ENCODE peak calls at places on chromosome X, in six cellular contexts. U is BJ, X is astrocyte of the spinal cord, J is colonic mucosa, I is GM10248, R is suprapubic skin. Z is an unnamed sample.

GRCh38 chrX:79181401-79181800 is 36.9 kb downstream of the GPR174 start:
- DNase-seq in I (no peak), J (no peak), R (no peak), X (no peak), U (no peak), Z (no peak)

GRCh38 chrX:7242613-7243012 is 94.7 kb upstream of the PUDP start:
- DNase-seq in R (no peak), J (no peak), U (no peak), I (peak), X (no peak), Z (no peak)

GRCh38 chrX:39802354-39802753 is 295.4 kb downstream of the BCOR start:
- DNase-seq in J (no peak), X (no peak), I (no peak), R (no peak), U (no peak), Z (no peak)

GRCh38 chrX:124497386-124497785 is 151.0 kb downstream of the SH2D1A start:
- DNase-seq in X (no peak), J (no peak), R (no peak), I (no peak), U (no peak), Z (no peak)

GRCh38 chrX:104351173-104351769 is 96.5 kb upstream of the ESX1 start:
- DNase-seq in I (no peak), U (peak), X (peak), J (no peak), R (no peak), Z (no peak)

GRCh38 chrX:100512471-100512870 is 72.3 kb upstream of the TNMD start:
- DNase-seq in U (no peak), I (peak), J (no peak), X (peak), R (no peak), Z (no peak)

GRCh38 chrX:110588853-110589252 is 206.8 kb downstream of the CHRDL1 start:
- DNase-seq in R (no peak), U (no peak), X (no peak), I (no peak), J (no peak), Z (no peak)

GRCh38 chrX:71515039-71515398 is 17.9 kb upstream of the OGT start:
- DNase-seq in J (no peak), R (no peak), X (no peak), I (no peak), U (no peak), Z (no peak)

GRCh38 chrX:69238153-69238959 is 73.1 kb upstream of the PJA1 start:
- DNase-seq in U (no peak), R (no peak), X (no peak), I (no peak), J (no peak), Z (no peak)

GRCh38 chrX:118455013-118455412 is 40.6 kb upstream of the DOCK11 start:
- DNase-seq in I (no peak), J (no peak), U (no peak), R (no peak), X (no peak), Z (no peak)

GRCh38 chrX:112043997-112044396 is 38.6 kb downstream of the TRPC5 start:
- DNase-seq in X (no peak), I (no peak), U (no peak), J (no peak), R (no peak), Z (no peak)

GRCh38 chrX:147803948-147804347 is 107.8 kb upstream of the FMR1 start:
- DNase-seq in J (no peak), I (peak), R (no peak), U (no peak), X (peak), Z (no peak)

GRCh38 chrX:71143508-71143907 is 1.1 kb upstream of the NLGN3 start:
- DNase-seq in U (no peak), X (peak), J (peak), I (no peak), R (no peak), Z (no peak)

GRCh38 chrX:114051667-114052315 is 532.1 kb upstream of the HTR2C start:
- DNase-seq in X (no peak), I (no peak), R (no peak), U (no peak), J (no peak), Z (no peak)

GRCh38 chrX:109872021-109872730 is 130.7 kb upstream of the TMEM164 start:
- DNase-seq in R (no peak), X (peak), J (no peak), U (no peak), I (no peak), Z (no peak)

GRCh38 chrX:11899091-11899490 is 141.1 kb downstream of the MSL3 start:
- DNase-seq in R (no peak), I (no peak), U (no peak), X (peak), J (no peak), Z (no peak)

GRCh38 chrX:112784692-112785091 is 55.9 kb downstream of the AMOT start:
- DNase-seq in I (no peak), U (no peak), R (no peak), J (no peak), X (no peak), Z (no peak)

GRCh38 chrX:18674788-18675735 is 3.2 kb upstream of the RS1 start:
- DNase-seq in I (peak), R (peak), X (peak), U (peak), J (peak), Z (peak)

GRCh38 chrX:54230440-54231148 is 47.5 kb upstream of the FAM120C start:
- DNase-seq in J (no peak), X (no peak), R (no peak), I (no peak), U (no peak), Z (no peak)

GRCh38 chrX:24026403-24026801 is 584 bp downstream of the KLHL15 start:
- DNase-seq in J (no peak), X (peak), I (no peak), R (no peak), U (no peak), Z (no peak)

GRCh38 chrX:128800138-128800537 is 723.2 kb downstream of the SMARCA1 start:
- DNase-seq in X (no peak), I (no peak), J (no peak), U (no peak), R (no peak), Z (no peak)

GRCh38 chrX:108945883-108946523 is 209.6 kb upstream of the IRS4 start:
- DNase-seq in R (no peak), I (no peak), J (no peak), X (no peak), U (no peak), Z (peak)

GRCh38 chrX:68895339-68896250 is 66.8 kb downstream of the EFNB1 start:
- DNase-seq in U (no peak), I (no peak), R (no peak), J (peak), X (peak), Z (peak)

GRCh38 chrX:70129811-70130210 is 3.4 kb upstream of the IGBP1 start:
- DNase-seq in I (no peak), X (no peak), J (no peak), U (no peak), R (no peak), Z (no peak)

GRCh38 chrX:11791090-11791489 is 33.1 kb downstream of the MSL3 start:
- DNase-seq in I (no peak), X (no peak), R (no peak), J (no peak), U (no peak), Z (no peak)

GRCh38 chrX:23901805-23902204 is 5.9 kb downstream of the APOO start:
- DNase-seq in R (no peak), U (no peak), J (peak), I (peak), X (peak), Z (no peak)

GRCh38 chrX:50609796-50610195 is 139.2 kb upstream of the DGKK start:
- DNase-seq in U (no peak), I (no peak), R (no peak), X (peak), J (no peak), Z (no peak)

GRCh38 chrX:150635952-150636351 is 57.2 kb upstream of the MTMR1 start:
- DNase-seq in I (peak), U (peak), R (no peak), X (peak), J (no peak), Z (no peak)

GRCh38 chrX:13742397-13743176 is 8.0 kb downstream of the OFD1 start:
- DNase-seq in U (no peak), R (no peak), X (no peak), J (no peak), I (peak), Z (no peak)

GRCh38 chrX:118945921-118946320 is 28.5 kb upstream of the LONRF3 start:
- DNase-seq in R (no peak), J (no peak), I (no peak), X (no peak), U (no peak), Z (no peak)

GRCh38 chrX:23935116-23935515 is 27.3 kb downstream of the CXorf58 start:
- DNase-seq in U (no peak), X (no peak), I (no peak), R (no peak), J (no peak), Z (no peak)

GRCh38 chrX:153854702-153855101 is 24.4 kb upstream of the PDZD4 start:
- DNase-seq in R (no peak), U (no peak), I (no peak), J (no peak), X (no peak), Z (no peak)
- TF ChIP-seq CTCF in R (no peak), U (peak), I (no peak), J (no peak), X (no peak), Z (no peak)

GRCh38 chrX:15930585-15930984 is 76.0 kb upstream of the AP1S2 start:
- DNase-seq in J (no peak), X (peak), R (no peak), I (peak), U (no peak), Z (no peak)
- TF ChIP-seq CTCF in J (no peak), X (peak), R (no peak), I (peak), U (peak), Z (no peak)

GRCh38 chrX:53018627-53019026 is 30.0 kb upstream of the GPR173 start:
- DNase-seq in I (no peak), J (no peak), R (no peak), X (no peak), U (no peak), Z (no peak)
- TF ChIP-seq CTCF in I (no peak), J (no peak), R (no peak), X (no peak), U (no peak), Z (no peak)

GRCh38 chrX:49244207-49244606 is 8.9 kb downstream of the CCDC22 start:
- DNase-seq in J (no peak), U (no peak), I (no peak), X (no peak), R (no peak), Z (no peak)

GRCh38 chrX:49247346-49247745 is 12.1 kb downstream of the CCDC22 start:
- DNase-seq in I (no peak), X (no peak), U (no peak), R (no peak), J (no peak), Z (no peak)

GRCh38 chrX:49247916-49248811 is 12.9 kb downstream of the CCDC22 start:
- DNase-seq in R (no peak), J (no peak), X (no peak), U (no peak), I (no peak), Z (no peak)

GRCh38 chrX:49249071-49249470 is 13.8 kb downstream of the CCDC22 start:
- DNase-seq in R (no peak), U (no peak), J (no peak), I (no peak), X (no peak), Z (no peak)

DNA sequence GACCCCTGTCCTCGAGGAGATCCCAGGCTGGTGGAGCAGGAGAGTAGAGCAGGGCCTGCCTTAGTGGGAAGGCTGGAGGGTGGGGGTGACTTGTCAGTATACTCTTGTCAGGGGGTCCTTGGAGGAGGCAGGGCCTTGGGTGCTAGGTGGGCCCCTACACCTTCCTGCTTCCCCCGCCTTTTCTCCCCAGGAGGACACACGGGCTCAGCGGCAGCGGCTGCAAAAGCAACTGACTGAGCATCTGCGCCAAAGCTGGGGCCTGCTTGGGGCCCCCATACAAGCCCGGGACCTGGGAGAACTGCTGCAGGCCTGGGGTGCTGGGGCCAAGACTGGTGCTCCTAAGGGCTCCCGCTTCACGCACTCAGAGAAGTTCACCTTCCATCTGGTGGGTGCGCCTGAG is 11.3 kb downstream of the CCDC22 start:
- DNase-seq in U (no peak), J (no peak), X (no peak), R (no peak), I (no peak), Z (no peak)
- TF ChIP-seq CTCF in U (no peak), J (no peak), X (no peak), R (no peak), I (no peak), Z (no peak)

DNA sequence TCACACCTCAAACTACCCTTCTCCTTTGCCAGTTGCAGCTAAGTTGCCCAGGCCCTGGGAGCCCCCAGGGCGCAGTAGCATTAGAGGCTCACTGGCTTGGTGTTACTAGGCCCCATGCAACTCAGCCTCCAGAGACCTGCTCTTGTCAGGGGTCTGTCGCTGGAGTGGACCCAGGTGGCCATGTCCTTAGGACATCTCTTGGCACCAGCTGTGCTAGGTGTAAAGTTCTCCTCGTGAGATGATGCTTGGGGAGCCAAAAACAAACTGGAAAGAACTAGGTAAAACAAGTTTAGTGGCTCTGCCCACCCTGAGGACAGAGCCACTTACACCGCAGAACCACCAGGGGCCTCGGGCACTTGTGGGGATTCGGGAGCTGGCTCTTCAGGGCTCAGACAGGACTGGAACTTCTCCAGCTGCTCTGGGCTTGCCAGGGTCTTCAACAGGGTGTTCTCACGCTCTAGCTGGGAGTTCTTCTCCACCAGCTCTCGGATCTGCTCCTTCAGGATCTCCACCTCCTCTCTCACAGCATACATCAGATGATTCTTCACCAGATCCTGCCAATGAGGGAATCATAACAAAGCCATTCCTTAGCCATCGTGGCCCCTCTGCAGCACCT is 61.3 kb downstream of the TSC22D3 start:
- DNase-seq in J (no peak), I (no peak), R (peak), U (no peak), X (peak), Z (no peak)
- TF ChIP-seq CTCF in J (no peak), I (no peak), R (no peak), U (no peak), X (peak), Z (no peak)

GRCh38 chrX:65581661-65582339 is 47.2 kb upstream of the LAS1L start:
- DNase-seq in U (no peak), X (peak), R (peak), I (peak), J (peak), Z (no peak)
- TF ChIP-seq CTCF in U (peak), X (peak), R (peak), I (peak), J (peak), Z (peak)

DNA sequence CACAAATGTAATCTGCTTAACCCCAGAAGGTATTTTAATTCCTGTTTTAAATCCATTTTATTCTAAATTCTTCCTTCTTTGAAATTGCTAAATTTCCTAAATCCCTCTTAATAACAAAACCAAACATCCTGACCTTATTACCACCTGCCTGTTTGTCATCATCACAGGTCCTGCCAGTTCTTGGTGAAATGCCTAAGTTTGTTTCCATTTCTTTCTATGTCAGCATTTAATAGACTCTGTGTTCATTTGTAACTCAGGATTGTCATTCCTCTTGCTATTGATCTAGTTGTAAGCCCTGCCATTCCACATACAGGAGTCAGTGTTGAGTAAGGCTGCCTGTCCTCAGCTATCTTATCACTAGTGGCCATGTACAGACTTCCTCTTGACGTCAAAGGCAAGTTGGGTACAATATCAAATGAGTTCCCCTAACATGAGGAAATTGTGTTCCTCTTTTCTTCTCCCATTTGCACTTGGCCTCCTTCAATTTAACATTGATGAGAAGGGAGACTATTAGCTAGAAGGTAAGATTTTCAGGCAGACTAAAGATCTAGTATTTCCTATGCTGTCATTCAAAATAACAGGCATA is 440.1 kb downstream of the AFF2 start:
- DNase-seq in J (no peak), U (no peak), X (peak), R (no peak), I (no peak), Z (no peak)
- TF ChIP-seq CTCF in J (no peak), U (no peak), X (no peak), R (no peak), I (no peak), Z (no peak)

DNA sequence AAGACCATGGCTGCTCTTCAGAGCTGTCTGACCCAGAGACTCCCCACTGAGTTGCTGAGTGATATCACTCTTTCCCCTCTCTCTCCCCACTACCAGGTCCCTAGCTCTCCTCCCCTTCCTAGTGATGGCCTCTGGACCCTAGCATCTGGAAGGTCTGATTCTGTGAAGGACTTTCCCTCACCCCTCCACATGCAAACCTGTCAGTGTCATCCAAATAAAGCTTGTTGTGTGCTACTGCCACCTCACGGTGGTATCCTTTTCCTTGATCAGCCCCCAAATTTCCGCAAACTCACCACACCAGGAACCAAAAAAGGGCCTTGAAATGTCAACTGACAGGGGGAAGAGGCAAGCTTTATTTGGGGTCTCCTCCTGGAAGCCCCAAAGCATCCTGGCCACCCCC is 500.2 kb downstream of the IDS start:
- DNase-seq in J (no peak), I (peak), X (no peak), R (no peak), U (no peak), Z (no peak)
- TF ChIP-seq CTCF in J (no peak), I (no peak), X (no peak), R (no peak), U (no peak), Z (no peak)

GRCh38 chrX:133742602-133743305 is 242.6 kb downstream of the GPC3 start:
- DNase-seq in J (no peak), I (no peak), X (no peak), R (no peak), U (no peak), Z (no peak)

GRCh38 chrX:133746593-133746992 is 238.8 kb downstream of the GPC3 start:
- DNase-seq in U (no peak), R (no peak), J (no peak), I (no peak), X (no peak), Z (no peak)

GRCh38 chrX:133741303-133741702 is 244.1 kb downstream of the GPC3 start:
- DNase-seq in I (no peak), U (no peak), X (peak), R (no peak), J (no peak), Z (no peak)

GRCh38 chrX:133749370-133749769 is 236.0 kb downstream of the GPC3 start:
- DNase-seq in X (no peak), R (no peak), U (no peak), I (no peak), J (no peak), Z (no peak)

GRCh38 chrX:133745361-133745760 is 240.0 kb downstream of the GPC3 start:
- DNase-seq in I (no peak), U (no peak), R (no peak), J (no peak), X (no peak), Z (no peak)
- TF ChIP-seq CTCF in I (no peak), U (no peak), R (no peak), J (no peak), X (no peak), Z (no peak)

Z was measured in coronary artery.